ENCODE peak calls at places on chromosomes 6 and 20, in four cellular contexts. Q is naive B cell; W is activated CD4-positive, alpha-beta T cell treated with anti-CD3 and anti-CD28 coated beads, Interleukin-2, amount 50 U/mL, for 24 hours; L is OCI-LY7. D is an unnamed sample.

GRCh38 chr6:25745836-25746235 is 8.7 kb upstream of the SLC17A4 start:
- DNase-seq in Q (no peak), W (no peak), L (no peak), D (no peak)

GRCh38 chr6:68038815-68039408 is 596.2 kb upstream of the ADGRB3 start:
- DNase-seq in Q (no peak), W (no peak), L (no peak), D (no peak)

GRCh38 chr6:144284753-144285547 is at the start of gene UTRN:
- DNase-seq in Q (peak), W (peak), L (no peak), D (peak)

GRCh38 chr6:17972074-17972966 is 15.1 kb downstream of the KIF13A start:
- DNase-seq in Q (no peak), W (no peak), L (no peak), D (no peak)

GRCh38 chr6:3913077-3913957 is 64.1 kb downstream of the FAM50B start:
- DNase-seq in Q (no peak), W (no peak), L (no peak), D (no peak)

GRCh38 chr6:13285705-13286104 is 42.6 kb downstream of the TBC1D7 start:
- DNase-seq in Q (peak), W (no peak), L (no peak), D (no peak)

GRCh38 chr20:469746-470490 is 7.6 kb upstream of the TBC1D20 start:
- DNase-seq in Q (no peak), W (no peak), L (no peak), D (no peak)

GRCh38 chr6:144993870-144994269 is 708.7 kb downstream of the UTRN start:
- DNase-seq in Q (no peak), W (no peak), L (no peak), D (no peak)

GRCh38 chr6:155327326-155328073 is 13.2 kb upstream of the TFB1M start:
- DNase-seq in Q (peak), W (peak), L (peak), D (peak)

GRCh38 chr20:44765647-44766367 is 20.1 kb downstream of the KCNK15 start:
- DNase-seq in Q (no peak), W (no peak), L (no peak), D (no peak)

GRCh38 chr6:159463440-159463839 is 229.6 kb downstream of the SOD2 start:
- DNase-seq in Q (no peak), W (no peak), L (peak), D (no peak)

GRCh38 chr6:82875573-82876185 is 190.0 kb downstream of the UBE3D start:
- DNase-seq in Q (no peak), W (no peak), L (no peak), D (no peak)